ENCODE peak calls at places on chromosome 10, in eight cellular contexts. Q is Panc1, U is progenitor cell of endocrine pancreas, Z is RWPE1, V is HCT116, H is body of pancreas, B is WTC11, J is A549. Y is an unnamed sample.

GRCh38 chr10:26621889-26622681 is 75.4 kb upstream of the PDSS1 start:
- DNase-seq in Q (no peak), U (no peak), Z (peak), V (no peak), H (peak), B (peak), J (peak), Y (peak)

GRCh38 chr10:34415039-34415438 is 400.1 kb downstream of the PARD3 start:
- DNase-seq in Q (no peak), U (no peak), Z (no peak), V (no peak), H (no peak), B (no peak), J (no peak), Y (no peak)

GRCh38 chr10:93797825-93798224 is 40.1 kb downstream of the LGI1 start:
- DNase-seq in Q (no peak), U (no peak), Z (no peak), V (no peak), H (no peak), B (no peak), J (no peak), Y (no peak)

GRCh38 chr10:43258032-43258921 is 8.6 kb downstream of the RASGEF1A start:
- DNase-seq in Q (no peak), U (no peak), Z (no peak), V (no peak), H (no peak), B (no peak), J (no peak), Y (no peak)

GRCh38 chr10:80540644-80541143 is 3.0 kb downstream of the SH2D4B start:
- DNase-seq in Q (no peak), U (no peak), Z (no peak), V (no peak), H (no peak), B (no peak), J (no peak), Y (no peak)

GRCh38 chr10:47423476-47423875 is 39.4 kb upstream of the ZNF488 start:
- DNase-seq in Q (no peak), U (no peak), Z (no peak), V (no peak), H (no peak), B (no peak), J (no peak), Y (no peak)

GRCh38 chr10:47160229-47160908 is 139.6 kb upstream of the GDF10 start:
- DNase-seq in Q (no peak), U (no peak), Z (no peak), V (no peak), H (no peak), B (no peak), J (no peak), Y (no peak)

GRCh38 chr10:7040681-7041080 is 370.2 kb downstream of the SFMBT2 start:
- DNase-seq in Q (no peak), U (no peak), Z (no peak), V (no peak), H (no peak), B (no peak), J (no peak), Y (no peak)

GRCh38 chr10:69732826-69733150 is 68.9 kb upstream of the COL13A1 start:
- DNase-seq in Q (no peak), U (no peak), Z (no peak), V (no peak), H (no peak), B (no peak), J (no peak), Y (no peak)

GRCh38 chr10:84605802-84606201 is 277.4 kb downstream of the CCSER2 start:
- DNase-seq in Q (no peak), U (no peak), Z (peak), V (no peak), H (no peak), B (no peak), J (no peak), Y (no peak)

DNA sequence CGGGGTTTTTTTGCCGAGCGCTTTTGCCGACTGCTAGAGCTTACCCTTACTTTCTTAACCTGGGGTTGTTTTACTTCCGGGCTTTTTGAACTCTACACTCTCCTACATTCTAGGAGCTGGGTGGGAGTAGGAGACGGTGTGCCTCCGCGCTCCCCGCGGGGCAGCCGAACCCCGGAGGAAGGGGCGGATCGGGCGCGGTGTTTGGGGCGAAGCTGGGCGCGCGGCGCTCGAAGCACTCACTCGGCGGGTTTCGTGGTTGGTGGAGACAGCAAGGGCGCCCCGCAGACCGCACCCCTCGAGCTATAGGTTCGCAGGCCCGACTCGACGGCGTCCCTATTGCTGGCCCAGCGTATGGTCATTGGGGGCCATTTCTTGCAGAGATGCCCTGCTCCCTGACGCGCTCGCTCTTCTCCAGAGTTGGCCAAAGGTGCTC is 245 bp downstream of the ZNF518A start:
- DNase-seq in Q (no peak), U (peak), Z (peak), V (no peak), H (peak), B (peak), J (peak), Y (peak)
- TF ChIP-seq CTCF in Q (no peak), U (peak), Z (no peak), V (no peak), H (no peak), B (no peak), J (no peak), Y (no peak)

GRCh38 chr10:13518076-13518692 is 10.6 kb downstream of the BEND7 start:
- DNase-seq in Q (peak), U (no peak), Z (no peak), V (no peak), H (no peak), B (peak), J (no peak), Y (no peak)
- TF ChIP-seq CTCF in Q (peak), U (peak), Z (peak), V (no peak), H (no peak), B (no peak), J (peak), Y (no peak)

DNA sequence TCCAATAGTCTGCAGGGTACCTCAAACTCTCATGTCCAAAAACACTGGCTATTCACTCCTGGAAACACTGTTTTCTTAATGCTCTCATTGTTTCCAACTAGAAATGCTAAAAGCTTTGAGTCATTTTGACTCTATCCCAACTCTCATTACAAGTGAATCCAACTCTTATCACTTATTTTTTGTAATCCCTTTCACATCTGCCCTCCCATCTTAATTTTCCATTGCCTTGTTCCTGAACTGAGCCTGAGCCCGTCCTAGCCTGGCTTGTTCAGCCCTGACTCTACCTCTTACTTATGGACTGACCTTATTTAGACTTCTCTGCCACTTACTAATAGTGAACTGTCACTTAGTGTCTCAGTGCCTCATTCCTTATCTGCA is 56.7 kb downstream of the SLC16A12 start:
- DNase-seq in Q (no peak), U (no peak), Z (no peak), V (no peak), H (no peak), B (no peak), J (no peak), Y (no peak)
- TF ChIP-seq CTCF in Q (no peak), U (no peak), Z (no peak), V (no peak), H (no peak), B (no peak), J (no peak), Y (no peak)

GRCh38 chr10:14528450-14528849 is 197.7 kb upstream of the FRMD4A start:
- DNase-seq in Q (no peak), U (no peak), Z (no peak), V (no peak), H (no peak), B (no peak), J (no peak), Y (no peak)
- TF ChIP-seq CTCF in Q (no peak), U (no peak), Z (no peak), V (no peak), H (no peak), B (no peak), J (no peak), Y (no peak)

DNA sequence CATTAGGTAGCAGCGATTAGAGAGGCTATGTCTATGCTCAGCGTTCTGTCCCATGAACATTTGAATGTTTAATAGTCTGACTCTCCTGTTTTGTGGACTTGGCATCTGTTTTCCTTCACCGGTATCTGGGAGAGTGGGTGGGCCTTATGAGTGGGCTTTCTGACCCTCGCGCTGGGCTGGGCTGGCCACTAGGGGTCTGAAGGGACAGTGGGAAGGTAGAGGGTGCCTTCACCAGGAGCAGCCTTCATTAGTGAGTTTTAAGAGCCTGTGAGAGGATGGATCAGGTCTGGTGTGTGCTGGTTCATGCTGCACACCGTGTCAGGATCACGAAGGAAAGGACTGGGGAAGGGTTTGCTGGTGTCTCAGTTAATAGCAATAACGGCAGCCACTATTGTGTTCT is 33.4 kb downstream of the DCLRE1A start:
- DNase-seq in Q (no peak), U (no peak), Z (no peak), V (peak), H (no peak), B (peak), J (no peak), Y (no peak)
- TF ChIP-seq CTCF in Q (peak), U (peak), Z (no peak), V (peak), H (no peak), B (peak), J (no peak), Y (no peak)

GRCh38 chr10:117553171-117553814 is 10.7 kb downstream of the EMX2 start:
- DNase-seq in Q (no peak), U (no peak), Z (no peak), V (no peak), H (no peak), B (peak), J (no peak), Y (no peak)
- TF ChIP-seq CTCF in Q (no peak), U (no peak), Z (no peak), V (no peak), H (no peak), B (no peak), J (no peak), Y (no peak)

GRCh38 chr10:119199231-119199992 is 8.0 kb upstream of the GRK5 start:
- DNase-seq in Q (peak), U (peak), Z (peak), V (peak), H (peak), B (peak), J (peak), Y (peak)
- TF ChIP-seq CTCF in Q (peak), U (peak), Z (peak), V (peak), H (peak), B (peak), J (peak), Y (peak)

GRCh38 chr10:114879093-114879492 is 57.5 kb downstream of the FHIP2A start:
- DNase-seq in Q (no peak), U (no peak), Z (no peak), V (no peak), H (no peak), B (no peak), J (no peak), Y (no peak)

GRCh38 chr10:114881462-114881861 is 56.5 kb upstream of the TRUB1 start:
- DNase-seq in Q (no peak), U (no peak), Z (no peak), V (no peak), H (no peak), B (no peak), J (no peak), Y (no peak)

GRCh38 chr10:114881916-114882315 is 56.1 kb upstream of the TRUB1 start:
- DNase-seq in Q (no peak), U (no peak), Z (no peak), V (no peak), H (no peak), B (no peak), J (no peak), Y (no peak)

GRCh38 chr10:114877301-114877644 is 55.7 kb downstream of the FHIP2A start:
- DNase-seq in Q (no peak), U (no peak), Z (no peak), V (no peak), H (no peak), B (no peak), J (no peak), Y (no peak)

GRCh38 chr10:114879541-114880158 is 58.1 kb downstream of the FHIP2A start:
- DNase-seq in Q (no peak), U (no peak), Z (no peak), V (peak), H (peak), B (peak), J (peak), Y (no peak)
- TF ChIP-seq CTCF in Q (peak), U (peak), Z (peak), V (peak), H (peak), B (peak), J (peak), Y (peak)

Y was measured in CD14-positive monocyte.